ENCODE peak calls at places on chromosomes 16 and 17, in four cellular contexts. S is lung, R is GM10248, X is lower leg skin. I is an unnamed sample.

GRCh38 chr16:85422374-85423185 is 190.5 kb upstream of the GSE1 start:
- DNase-seq in S (peak; percentile 81), R (no peak), X (peak; percentile 85), I (no peak)

GRCh38 chr17:4986403-4986802 is 1.1 kb downstream of the CAMTA2 start:
- DNase-seq in S (no peak), R (no peak), X (no peak), I (no peak)

GRCh38 chr16:69845181-69845580 is 83.0 kb downstream of the WWP2 start:
- DNase-seq in S (no peak), R (no peak), X (no peak), I (no peak)

GRCh38 chr16:86171329-86171728 is 272.4 kb downstream of the IRF8 start:
- DNase-seq in S (no peak), R (no peak), X (no peak), I (peak; percentile 31)

GRCh38 chr16:88467433-88468051 is 14.5 kb downstream of the ZFPM1 start:
- DNase-seq in S (no peak), R (no peak), X (no peak), I (no peak)

GRCh38 chr17:81387235-81388060 is 7.8 kb upstream of the BAHCC1 start:
- DNase-seq in S (peak; percentile 63), R (peak; percentile 79), X (no peak), I (no peak)

GRCh38 chr17:50918933-50919296 is 52.8 kb upstream of the TOB1 start:
- DNase-seq in S (no peak), R (no peak), X (no peak), I (no peak)

GRCh38 chr16:69598045-69598444 is 32.3 kb downstream of the NFAT5 start:
- DNase-seq in S (no peak), R (no peak), X (no peak), I (no peak)

GRCh38 chr16:57178296-57178695 is 7.5 kb downstream of the PSME3IP1 start:
- DNase-seq in S (no peak), R (no peak), X (no peak), I (no peak)

GRCh38 chr16:56953006-56953405 is 8.7 kb upstream of the CETP start:
- DNase-seq in S (no peak), R (no peak), X (no peak), I (no peak)

GRCh38 chr17:72927146-72927545 is 165.3 kb downstream of the SLC39A11 start:
- DNase-seq in S (no peak), R (no peak), X (no peak), I (no peak)

GRCh38 chr16:722835-723633 is 2.1 kb downstream of the ANTKMT start:
- DNase-seq in S (no peak), R (no peak), X (no peak), I (no peak)

GRCh38 chr16:19008245-19008644 is 24.5 kb downstream of the TMC7 start:
- DNase-seq in S (no peak), R (no peak), X (no peak), I (peak; percentile 52)

GRCh38 chr16:82996814-82997213 is 370.0 kb downstream of the CDH13 start:
- DNase-seq in S (no peak), R (no peak), X (no peak), I (no peak)

GRCh38 chr16:28623172-28623711 is 13.4 kb upstream of the SULT1A1 start:
- DNase-seq in S (peak; percentile 57), R (no peak), X (peak; percentile 80), I (no peak)

GRCh38 chr16:59635674-59636073 is 901.6 kb upstream of the GOT2 start:
- DNase-seq in S (no peak), R (no peak), X (no peak), I (no peak)

GRCh38 chr17:82241183-82241925 is 12.5 kb downstream of the SLC16A3 start:
- DNase-seq in S (peak; percentile 80), R (no peak), X (peak; percentile 95), I (no peak)

GRCh38 chr16:878071-878784 is 77.7 kb upstream of the GNG13 start:
- DNase-seq in S (no peak), R (no peak), X (no peak), I (no peak)

GRCh38 chr17:69501591-69502468 is 87.3 kb downstream of the MAP2K6 start:
- DNase-seq in S (peak; percentile 44), R (peak; percentile 24), X (no peak), I (peak; percentile 79)

GRCh38 chr16:28572659-28573510 is 19.2 kb downstream of the SGF29 start:
- DNase-seq in S (no peak), R (no peak), X (no peak), I (no peak)

GRCh38 chr17:49371178-49371834 is 9.3 kb upstream of the ZNF652 start:
- DNase-seq in S (no peak), R (no peak), X (peak; percentile 68), I (no peak)

GRCh38 chr16:8720080-8720966 is 45.9 kb downstream of the ABAT start:
- DNase-seq in S (no peak), R (peak; percentile 37), X (no peak), I (no peak)

GRCh38 chr16:79009911-79010310 is 590.6 kb downstream of the MAF start:
- DNase-seq in S (no peak), R (no peak), X (no peak), I (no peak)

GRCh38 chr17:80264048-80264792 is 3.6 kb downstream of the RNF213 start:
- DNase-seq in S (no peak), R (no peak), X (no peak), I (no peak)

GRCh38 chr17:80264793-80265075 is 4.1 kb downstream of the RNF213 start:
- DNase-seq in S (no peak), R (no peak), X (no peak), I (no peak)

GRCh38 chr17:80262775-80263244 is 2.2 kb downstream of the RNF213 start:
- DNase-seq in S (no peak), R (no peak), X (no peak), I (no peak)

GRCh38 chr17:80262291-80262690 is 1.6 kb downstream of the RNF213 start:
- DNase-seq in S (no peak), R (no peak), X (no peak), I (no peak)

DNA sequence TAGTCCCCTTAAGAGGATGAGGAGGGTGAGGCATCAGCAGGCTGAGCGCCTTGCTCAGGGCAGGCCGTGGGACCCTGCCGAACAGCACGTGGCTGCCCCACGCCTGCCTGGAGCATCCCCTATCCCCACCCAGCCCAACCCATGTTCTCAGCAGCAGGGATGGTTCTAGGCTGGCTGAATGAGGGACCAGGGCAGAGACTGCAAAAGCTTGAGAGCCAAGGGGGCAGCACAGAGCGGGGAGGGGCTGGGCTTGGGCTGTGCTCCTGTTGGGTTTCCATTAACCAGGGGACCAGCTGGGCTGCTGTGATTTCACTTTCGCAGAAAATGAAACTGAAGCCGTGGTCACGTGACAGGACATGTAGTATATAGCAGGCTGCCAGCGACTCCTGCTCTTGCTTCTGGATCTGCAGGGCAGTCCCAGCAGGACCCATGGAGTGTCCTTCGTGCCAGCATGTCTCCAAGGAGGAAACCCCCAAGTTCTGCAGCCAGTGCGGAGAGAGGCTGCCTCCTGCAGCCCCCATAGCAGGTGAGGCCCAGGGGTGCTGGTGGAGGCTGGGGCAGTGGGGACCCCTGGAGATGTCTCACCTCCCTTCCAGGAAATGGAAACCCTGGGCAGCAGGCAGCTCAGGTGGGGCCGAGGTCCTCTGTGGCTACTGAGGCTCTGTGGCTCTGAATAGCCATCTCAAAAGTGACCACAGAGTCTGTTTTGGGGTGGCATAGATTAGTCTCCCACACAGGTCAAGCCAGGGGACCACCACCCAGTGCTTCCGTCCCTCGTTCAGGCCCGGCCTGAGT is 2.8 kb downstream of the RNF213 start:
- DNase-seq in S (peak; percentile 92), R (peak; percentile 88), X (peak; percentile 96), I (peak; percentile 83)
- TF ChIP-seq CTCF in S (no peak), R (peak; percentile 21), X (no peak), I (no peak)

GRCh38 chr17:75078097-75079022 is 9.4 kb upstream of the SLC16A5 start:
- DNase-seq in S (peak; percentile 78), R (peak; percentile 74), X (no peak), I (peak; percentile 18)

GRCh38 chr17:75075597-75076253 is 12.0 kb upstream of the SLC16A5 start:
- DNase-seq in S (no peak), R (no peak), X (no peak), I (no peak)

GRCh38 chr17:75077072-75077489 is 10.7 kb upstream of the SLC16A5 start:
- DNase-seq in S (no peak), R (peak; percentile 54), X (no peak), I (no peak)

GRCh38 chr17:75079023-75079373 is 8.8 kb upstream of the SLC16A5 start:
- DNase-seq in S (no peak), R (no peak), X (no peak), I (no peak)

GRCh38 chr17:75077490-75078096 is 10.2 kb upstream of the SLC16A5 start:
- DNase-seq in S (peak; percentile 76), R (peak; percentile 75), X (no peak), I (no peak)
- TF ChIP-seq CTCF in S (no peak), R (peak; percentile 40), X (no peak), I (no peak)

DNA sequence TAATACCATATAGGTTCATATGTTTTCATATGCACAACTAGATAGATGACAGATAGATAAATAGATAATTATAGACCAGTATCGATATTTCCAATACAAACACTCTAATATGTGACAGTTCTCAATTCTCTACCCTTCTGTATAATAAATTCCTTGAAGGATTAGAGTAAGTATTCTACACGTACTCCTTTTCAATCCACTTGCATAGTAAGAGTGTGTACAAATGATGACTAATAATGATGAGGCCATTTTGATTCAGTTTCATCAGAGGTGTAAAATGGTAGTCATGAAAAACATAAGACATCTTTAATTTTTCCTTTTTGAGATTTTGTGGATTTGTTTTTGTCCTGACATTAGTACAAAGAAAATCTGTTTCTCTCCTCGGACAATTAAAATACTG is 188.3 kb upstream of the WSB1 start:
- DNase-seq in S (no peak), R (no peak), X (no peak), I (no peak)
- TF ChIP-seq CTCF in S (no peak), R (no peak), X (no peak), I (no peak)

GRCh38 chr16:89530401-89531381 is 22.5 kb downstream of the SPG7 start:
- DNase-seq in S (no peak), R (no peak), X (no peak), I (no peak)
- TF ChIP-seq CTCF in S (no peak), R (no peak), X (no peak), I (no peak)

GRCh38 chr17:28574536-28574935 is 2.2 kb downstream of the ALDOC start:
- DNase-seq in S (no peak), R (no peak), X (no peak), I (no peak)
- TF ChIP-seq CTCF in S (no peak), R (no peak), X (no peak), I (no peak)

GRCh38 chr17:42249681-42250446 is 26.3 kb downstream of the STAT5B start:
- DNase-seq in S (no peak), R (peak; percentile 28), X (no peak), I (no peak)

GRCh38 chr17:42246515-42246914 is 29.7 kb downstream of the STAT5B start:
- DNase-seq in S (no peak), R (no peak), X (no peak), I (no peak)

GRCh38 chr17:42251115-42251514 is 25.1 kb downstream of the STAT5B start:
- DNase-seq in S (no peak), R (no peak), X (no peak), I (no peak)

GRCh38 chr17:42247734-42248133 is 28.5 kb downstream of the STAT5B start:
- DNase-seq in S (no peak), R (no peak), X (no peak), I (peak; percentile 22)

GRCh38 chr17:42248351-42249179 is 27.6 kb downstream of the STAT5B start:
- DNase-seq in S (peak; percentile 73), R (peak; percentile 78), X (peak; percentile 93), I (peak; percentile 84)
- TF ChIP-seq CTCF in S (no peak), R (peak; percentile 11), X (no peak), I (no peak)

GRCh38 chr16:2432286-2432685 is 3.0 kb downstream of the CCNF start:
- DNase-seq in S (no peak), R (no peak), X (no peak), I (no peak)
- TF ChIP-seq CTCF in S (no peak), R (no peak), X (no peak), I (no peak)

GRCh38 chr17:76688165-76688622 is 22.6 kb downstream of the MXRA7 start:
- DNase-seq in S (no peak), R (no peak), X (no peak), I (no peak)
- TF ChIP-seq CTCF in S (no peak), R (no peak), X (no peak), I (no peak)